ENCODE peak calls at places on chromosomes 4 and X, in seven cellular contexts. J is glutamatergic neuron, M is MCF 10A, R is hepatocyte, L is Calu3, Y is PC-3, B is neural progenitor cell. I is an unnamed sample.

GRCh38 chrX:127037179-127037578 is 217.7 kb downstream of the PRR32 start:
- DNase-seq in J (no peak), M (peak), R (no peak), L (no peak), Y (peak), B (no peak), I (no peak)

GRCh38 chrX:40153335-40154221 is 55.8 kb upstream of the BCOR start:
- DNase-seq in J (peak), M (peak), R (peak), L (peak), Y (peak), B (peak), I (no peak)

GRCh38 chr4:133596459-133596858 is 447.4 kb downstream of the PCDH10 start:
- DNase-seq in J (no peak), M (no peak), R (no peak), L (no peak), Y (no peak), B (peak), I (no peak)

GRCh38 chrX:68846536-68846935 is 17.7 kb downstream of the EFNB1 start:
- DNase-seq in J (no peak), M (no peak), R (no peak), L (no peak), Y (no peak), B (peak), I (no peak)

GRCh38 chr4:140152760-140153418 is 1.1 kb downstream of the MAML3 start:
- DNase-seq in J (peak), M (peak), R (peak), L (peak), Y (peak), B (peak), I (peak)

GRCh38 chr4:56048621-56049427 is 100.1 kb downstream of the CEP135 start:
- DNase-seq in J (peak), M (peak), R (peak), L (peak), Y (peak), B (peak), I (no peak)

GRCh38 chr4:7655549-7656243 is 221.0 kb upstream of the PSAPL1 start:
- DNase-seq in J (peak), M (no peak), R (peak), L (no peak), Y (no peak), B (no peak), I (no peak)

GRCh38 chrX:150919401-150919800 is 20.9 kb upstream of the CD99L2 start:
- DNase-seq in J (no peak), M (no peak), R (no peak), L (no peak), Y (no peak), B (no peak), I (no peak)

GRCh38 chr4:145056325-145057130 is 41.5 kb downstream of the ANAPC10 start:
- DNase-seq in J (no peak), M (no peak), R (no peak), L (no peak), Y (no peak), B (no peak), I (no peak)

GRCh38 chrX:55521687-55522086 is 32.0 kb upstream of the USP51 start:
- DNase-seq in J (no peak), M (no peak), R (no peak), L (no peak), Y (no peak), B (no peak), I (no peak)

GRCh38 chr4:159496248-159496647 is 393.4 kb downstream of the RAPGEF2 start:
- DNase-seq in J (no peak), M (no peak), R (no peak), L (no peak), Y (no peak), B (no peak), I (no peak)

GRCh38 chrX:8366491-8366890 is 98.1 kb upstream of the VCX3B start:
- DNase-seq in J (no peak), M (no peak), R (no peak), L (no peak), Y (no peak), B (no peak), I (no peak)

GRCh38 chrX:8364369-8365141 is 100.1 kb upstream of the VCX3B start:
- DNase-seq in J (peak), M (peak), R (peak), L (no peak), Y (peak), B (peak), I (peak)
- TF ChIP-seq CTCF in J (peak), M (peak), R (peak), L (no peak), Y (peak), B (peak), I (peak)

DNA sequence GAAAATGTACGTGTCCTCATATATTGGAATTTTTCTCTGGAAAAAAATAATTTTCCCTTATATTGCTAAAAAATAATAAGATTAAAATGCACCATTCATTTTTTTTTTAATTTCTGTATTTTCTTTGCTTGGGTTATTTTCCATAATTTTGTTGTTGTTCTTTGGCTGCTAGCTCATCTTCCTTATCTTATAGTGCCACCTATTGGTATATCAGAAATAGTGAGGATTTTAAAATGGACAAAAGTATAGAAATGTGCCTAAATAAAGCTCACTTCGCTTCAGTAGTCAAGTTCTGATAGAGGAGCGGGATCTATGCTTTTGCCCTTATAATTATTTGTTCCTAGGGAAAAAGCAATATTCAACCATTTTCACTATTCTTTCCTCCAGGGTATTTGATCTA is 134.8 kb downstream of the NAP1L3 start:
- DNase-seq in J (no peak), M (peak), R (no peak), L (no peak), Y (peak), B (no peak), I (no peak)
- TF ChIP-seq CTCF in J (peak), M (peak), R (peak), L (no peak), Y (peak), B (peak), I (no peak)

DNA sequence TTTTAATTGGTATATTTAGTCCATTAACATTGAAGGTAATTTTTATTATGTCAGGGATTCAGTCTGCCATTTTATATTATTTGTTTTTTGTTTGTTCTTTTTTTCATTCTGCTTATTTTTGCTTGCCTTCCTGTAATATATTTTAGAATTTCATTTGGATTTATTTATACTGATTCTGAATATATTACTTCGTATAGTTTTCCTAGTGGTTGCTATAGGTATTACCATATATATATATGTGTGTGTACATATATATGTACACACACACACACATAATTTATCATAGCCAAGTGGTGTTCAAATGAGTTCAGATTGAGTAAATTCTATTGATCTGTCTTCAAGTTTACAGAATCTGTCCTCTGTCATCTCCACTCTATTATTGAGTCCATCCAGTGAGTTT is 11.2 kb downstream of the CITED1 start:
- DNase-seq in J (no peak), M (no peak), R (no peak), L (no peak), Y (no peak), B (no peak), I (no peak)
- TF ChIP-seq CTCF in J (peak), M (no peak), R (no peak), L (no peak), Y (no peak), B (no peak), I (no peak)

DNA sequence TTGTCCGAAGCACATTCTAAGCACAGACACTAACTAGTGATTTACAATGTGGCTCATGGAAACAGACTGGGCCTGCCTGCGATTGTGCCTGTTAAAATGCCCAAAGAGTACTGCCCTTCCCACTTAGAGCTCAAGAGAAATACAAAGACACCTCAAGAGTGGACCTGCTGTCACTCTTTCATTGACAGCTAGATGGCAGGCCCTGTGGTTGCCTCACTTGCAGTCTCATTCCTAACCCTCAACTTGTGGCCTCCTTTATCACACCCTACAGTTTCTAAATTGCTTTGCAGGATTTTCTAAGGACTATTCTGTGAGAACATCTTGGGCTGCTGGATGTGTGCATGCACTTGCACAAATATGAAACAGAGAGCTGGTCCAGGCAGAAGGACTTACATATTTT is 331.0 kb upstream of the EMCN start:
- DNase-seq in J (no peak), M (peak), R (peak), L (no peak), Y (peak), B (peak), I (no peak)
- TF ChIP-seq CTCF in J (no peak), M (peak), R (peak), L (no peak), Y (peak), B (peak), I (peak)

GRCh38 chrX:11787564-11787963 is 29.5 kb downstream of the MSL3 start:
- DNase-seq in J (peak), M (peak), R (peak), L (peak), Y (peak), B (peak), I (peak)
- TF ChIP-seq CTCF in J (peak), M (peak), R (peak), L (no peak), Y (peak), B (peak), I (peak)

DNA sequence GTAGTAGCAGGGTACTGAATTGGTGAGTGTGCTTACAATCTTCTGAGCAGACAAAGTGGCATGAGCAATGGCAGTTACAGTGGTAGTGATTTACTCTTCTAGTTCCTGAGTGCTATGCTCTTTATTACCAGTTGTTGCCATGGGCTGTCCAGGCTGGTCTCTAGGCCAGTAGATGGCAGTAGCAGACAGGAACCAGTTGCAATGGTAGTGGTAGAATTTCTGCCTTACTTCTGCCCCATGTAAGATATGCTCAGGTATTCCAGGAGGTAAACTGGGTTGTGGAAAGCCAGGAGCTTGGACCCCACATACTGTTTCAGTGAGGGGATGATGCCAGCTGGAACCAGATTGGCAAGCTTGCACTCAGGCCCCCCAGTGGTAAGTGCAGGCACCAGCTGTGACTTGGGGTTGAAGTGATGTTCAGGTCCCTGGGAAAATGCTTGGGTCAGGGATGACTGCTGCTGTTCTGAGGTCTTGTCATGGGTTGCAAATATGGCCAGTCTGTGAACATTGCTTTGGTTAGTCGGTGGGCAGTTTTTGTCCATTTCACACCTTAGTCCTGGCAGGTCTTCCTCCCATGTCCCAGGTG is 63.0 kb upstream of the ZXDB start:
- DNase-seq in J (peak), M (peak), R (peak), L (peak), Y (peak), B (peak), I (peak)
- TF ChIP-seq CTCF in J (no peak), M (peak), R (peak), L (no peak), Y (peak), B (peak), I (peak)

DNA sequence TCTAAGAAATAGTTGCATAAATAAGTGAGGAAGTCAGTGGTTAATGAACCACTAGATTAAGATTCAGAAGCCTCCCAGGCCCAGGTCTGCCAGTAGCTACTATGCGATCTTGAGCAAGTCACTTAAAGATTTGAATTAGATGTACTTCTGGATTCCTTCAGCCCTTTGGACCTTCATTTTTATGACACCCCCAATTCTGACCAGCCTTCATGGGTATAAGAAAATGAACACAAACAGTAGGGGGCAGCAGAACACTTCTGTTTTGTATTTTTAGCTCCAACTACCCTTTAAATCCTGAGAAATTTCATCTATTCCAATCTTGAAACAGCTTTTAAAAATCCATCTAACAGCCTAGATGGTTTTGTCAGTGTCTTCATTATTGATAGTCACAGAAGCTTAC is 19.0 kb downstream of the TMEM47 start:
- DNase-seq in J (no peak), M (peak), R (peak), L (no peak), Y (peak), B (peak), I (peak)
- TF ChIP-seq CTCF in J (peak), M (peak), R (peak), L (peak), Y (peak), B (peak), I (peak)

GRCh38 chr4:82275431-82276423 is 98.1 kb downstream of the HNRNPD start:
- DNase-seq in J (no peak), M (no peak), R (no peak), L (no peak), Y (no peak), B (no peak), I (peak)
- TF ChIP-seq CTCF in J (no peak), M (no peak), R (no peak), L (no peak), Y (no peak), B (no peak), I (no peak)

DNA sequence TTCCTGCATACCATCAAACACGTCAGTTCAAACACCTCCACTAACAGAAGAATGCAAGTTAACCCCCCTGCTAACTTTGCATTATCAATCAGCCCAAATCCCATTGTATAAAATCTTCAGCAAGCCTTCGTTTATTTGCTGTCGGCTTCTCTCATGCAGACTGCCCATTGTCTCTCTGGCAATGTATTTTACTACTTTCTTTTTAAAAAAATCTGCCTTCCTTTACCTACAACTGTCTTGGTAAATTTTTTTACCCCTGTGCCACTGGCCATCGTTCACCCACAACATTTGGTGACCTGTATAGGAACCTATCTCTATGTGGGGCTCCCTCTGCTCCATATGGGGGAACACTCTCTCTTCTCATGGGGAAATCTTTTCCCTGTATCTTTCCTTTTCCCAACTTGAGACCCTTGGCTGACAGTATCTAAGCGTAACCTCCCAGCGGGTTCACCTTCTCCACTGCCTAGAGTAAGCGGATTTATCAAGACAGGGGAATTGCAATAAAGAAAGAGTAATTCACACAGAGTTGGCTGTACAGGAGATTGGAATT is 244.6 kb downstream of the CPXCR1 start:
- DNase-seq in J (no peak), M (no peak), R (no peak), L (no peak), Y (no peak), B (peak), I (no peak)
- TF ChIP-seq CTCF in J (no peak), M (no peak), R (no peak), L (no peak), Y (no peak), B (no peak), I (no peak)

GRCh38 chr4:52869196-52869595 is 7.1 kb downstream of the RASL11B start:
- DNase-seq in J (peak), M (no peak), R (peak), L (no peak), Y (no peak), B (no peak), I (no peak)

GRCh38 chr4:52866734-52867133 is 4.6 kb downstream of the RASL11B start:
- DNase-seq in J (no peak), M (no peak), R (no peak), L (no peak), Y (no peak), B (no peak), I (no peak)

GRCh38 chr4:52869656-52870055 is 7.5 kb downstream of the RASL11B start:
- DNase-seq in J (no peak), M (no peak), R (no peak), L (no peak), Y (no peak), B (no peak), I (no peak)

GRCh38 chr4:52870225-52870624 is 8.1 kb downstream of the RASL11B start:
- DNase-seq in J (no peak), M (no peak), R (no peak), L (no peak), Y (no peak), B (no peak), I (no peak)

GRCh38 chr4:52868138-52868537 is 6.0 kb downstream of the RASL11B start:
- DNase-seq in J (peak), M (no peak), R (peak), L (no peak), Y (no peak), B (peak), I (no peak)
- TF ChIP-seq CTCF in J (no peak), M (no peak), R (no peak), L (no peak), Y (no peak), B (no peak), I (no peak)